ENCODE peak calls at places on chromosomes 3 and 15, in seven cellular contexts. N is A549, O is body of pancreas, T is GM23338, G is fibroblast of lung, Y is heart right ventricle, R is WERI-Rb-1. F is an unnamed sample.

GRCh38 chr15:73899197-73900128 is 26.1 kb downstream of the TBC1D21 start:
- DNase-seq in O (no peak), Y (no peak), N (no peak), T (peak; percentile 54), R (peak; percentile 78), G (no peak), F (no peak)

GRCh38 chr3:140459462-140459861 is 218.4 kb upstream of the TRIM42 start:
- DNase-seq in O (no peak), R (no peak), T (no peak), Y (no peak), G (no peak), N (no peak), F (no peak)

GRCh38 chr3:47781326-47781684 is 388 bp downstream of the SMARCC1 start:
- DNase-seq in T (peak; percentile 70), G (no peak), Y (peak; percentile 69), N (peak; percentile 21), R (peak; percentile 68), O (peak; percentile 70), F (no peak)

GRCh38 chr15:52749250-52749649 is 40.9 kb downstream of the ONECUT1 start:
- DNase-seq in Y (no peak), R (no peak), O (no peak), N (no peak), T (peak; percentile 29), G (no peak), F (no peak)

GRCh38 chr15:74995779-74996765 is 709 bp downstream of the SCAMP5 start:
- DNase-seq in N (no peak), O (peak; percentile 81), R (peak; percentile 78), T (peak; percentile 74), G (no peak), Y (no peak), F (no peak)

GRCh38 chr15:31934821-31935220 is 95.5 kb upstream of the CHRNA7 start:
- DNase-seq in R (no peak), N (no peak), G (no peak), O (no peak), Y (no peak), T (no peak), F (no peak)

GRCh38 chr3:170773682-170774081 is 96.3 kb downstream of the RPL22L1 start:
- DNase-seq in Y (no peak), O (no peak), N (no peak), R (no peak), T (peak; percentile 5), G (no peak), F (no peak)

GRCh38 chr15:70617076-70617910 is 146.1 kb downstream of the UACA start:
- DNase-seq in O (no peak), Y (no peak), G (no peak), N (no peak), R (no peak), T (no peak), F (no peak)

GRCh38 chr15:74815121-74815933 is 2.7 kb downstream of the LMAN1L start:
- DNase-seq in O (peak; percentile 78), R (no peak), N (no peak), T (no peak), G (no peak), Y (peak; percentile 74), F (no peak)

GRCh38 chr3:31274406-31275024 is 258.2 kb upstream of the STT3B start:
- DNase-seq in T (no peak), N (no peak), R (no peak), G (no peak), O (no peak), Y (no peak), F (no peak)
- H3K27ac ChIP-seq in T (no peak overlapping the region), N (peak overlapping the region; percentile 63), R (no peak overlapping the region), G (no peak overlapping the region), O (peak overlapping the region; percentile 65), Y (no peak overlapping the region), F (peak overlapping the region; percentile 58)

GRCh38 chr15:92393287-92393993 is at the start of gene ST8SIA2:
- DNase-seq in N (no peak), O (no peak), G (peak; percentile 3), T (peak; percentile 87), Y (peak; percentile 40), R (peak; percentile 80), F (no peak)

GRCh38 chr15:92393994-92394326 is 279 bp downstream of the ST8SIA2 start:
- DNase-seq in N (no peak), G (no peak), Y (no peak), O (no peak), R (no peak), T (peak; percentile 64), F (no peak)

GRCh38 chr15:92392966-92393286 is 755 bp upstream of the ST8SIA2 start:
- DNase-seq in O (no peak), R (no peak), N (no peak), G (no peak), T (peak; percentile 33), Y (no peak), F (no peak)

GRCh38 chr15:92392462-92392861 is 1.2 kb upstream of the ST8SIA2 start:
- DNase-seq in Y (no peak), R (no peak), O (no peak), T (peak; percentile 73), N (no peak), G (no peak), F (no peak)

GRCh38 chr15:92391640-92392039 is 2.0 kb upstream of the ST8SIA2 start:
- DNase-seq in R (peak; percentile 71), N (peak; percentile 74), Y (no peak), T (peak; percentile 76), G (peak; percentile 20), O (peak; percentile 12), F (no peak)
- H3K27ac ChIP-seq in R (no peak overlapping the region), N (no peak overlapping the region), Y (no peak overlapping the region), T (no peak overlapping the region), G (no peak overlapping the region), O (no peak overlapping the region), F (no peak overlapping the region)

GRCh38 chr15:57236561-57237281 is 139.6 kb upstream of the CGNL1 start:
- DNase-seq in G (no peak), T (no peak), O (no peak), N (no peak), R (no peak), Y (no peak), F (no peak)

GRCh38 chr15:57235865-57236264 is 140.4 kb upstream of the CGNL1 start:
- DNase-seq in G (peak; percentile 88), T (peak; percentile 67), N (no peak), R (no peak), Y (no peak), O (no peak), F (no peak)

GRCh38 chr15:57237282-57237642 is 139.0 kb upstream of the CGNL1 start:
- DNase-seq in G (no peak), N (no peak), Y (no peak), O (no peak), R (no peak), T (peak; percentile 66), F (no peak)

GRCh38 chr15:57234156-57234555 is 142.1 kb upstream of the CGNL1 start:
- DNase-seq in Y (no peak), O (no peak), G (no peak), N (no peak), R (no peak), T (no peak), F (no peak)

DNA sequence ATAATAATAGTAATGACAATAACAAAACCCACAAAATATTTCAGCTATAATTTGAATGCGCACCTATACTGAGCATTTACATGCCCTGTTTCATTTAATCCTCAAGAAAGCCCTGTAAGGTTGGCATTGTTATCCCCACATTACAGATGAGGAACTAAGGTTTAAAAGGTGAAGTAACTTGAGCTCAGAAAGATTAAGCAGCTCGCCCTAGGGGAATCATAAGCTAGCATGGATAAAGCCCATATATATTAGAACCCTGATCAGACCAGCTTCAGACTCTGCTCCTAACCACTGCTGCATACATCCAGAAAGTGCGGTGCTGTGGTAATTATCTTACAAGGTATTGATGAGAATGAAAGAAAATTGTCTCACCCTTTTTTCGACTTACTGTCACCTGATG is 141.1 kb upstream of the CGNL1 start:
- DNase-seq in T (no peak), R (no peak), G (no peak), Y (no peak), N (no peak), O (no peak), F (no peak)
- H3K27ac ChIP-seq in T (peak overlapping the region; percentile 1), R (no peak overlapping the region), G (peak overlapping the region; percentile 53), Y (no peak overlapping the region), N (no peak overlapping the region), O (no peak overlapping the region), F (no peak overlapping the region)

DNA sequence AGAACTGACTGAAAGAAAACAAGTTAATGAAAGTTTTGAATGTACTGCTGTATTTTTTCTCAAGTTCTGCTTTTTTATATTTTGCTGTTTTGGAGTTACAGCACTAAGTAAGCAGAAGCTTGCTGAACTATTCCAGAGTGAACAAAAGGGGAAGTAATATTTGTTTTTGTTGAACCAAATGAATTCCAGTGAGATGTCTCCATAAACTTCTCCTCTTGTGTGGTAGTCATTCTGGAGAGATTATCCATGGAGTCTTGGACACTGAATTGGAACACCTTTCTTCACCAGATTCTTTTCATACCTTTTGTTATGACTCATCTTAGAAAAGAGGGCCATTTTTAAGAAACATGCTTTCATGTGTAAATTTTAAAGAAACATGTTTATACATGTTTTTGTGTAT is 8.8 kb downstream of the ANKUB1 start:
- DNase-seq in G (peak; percentile 17), O (no peak), N (peak; percentile 31), R (no peak), Y (no peak), T (no peak), F (no peak)
- H3K27ac ChIP-seq in G (no peak overlapping the region), O (no peak overlapping the region), N (peak overlapping the region; percentile 22), R (no peak overlapping the region), Y (no peak overlapping the region), T (no peak overlapping the region), F (peak overlapping the region; percentile 71)

GRCh38 chr15:57152133-57152532 is 224.2 kb upstream of the CGNL1 start:
- DNase-seq in R (no peak), N (no peak), O (no peak), T (no peak), G (no peak), Y (no peak), F (no peak)
- H3K27ac ChIP-seq in R (no peak overlapping the region), N (no peak overlapping the region), O (no peak overlapping the region), T (no peak overlapping the region), G (no peak overlapping the region), Y (no peak overlapping the region), F (no peak overlapping the region)

DNA sequence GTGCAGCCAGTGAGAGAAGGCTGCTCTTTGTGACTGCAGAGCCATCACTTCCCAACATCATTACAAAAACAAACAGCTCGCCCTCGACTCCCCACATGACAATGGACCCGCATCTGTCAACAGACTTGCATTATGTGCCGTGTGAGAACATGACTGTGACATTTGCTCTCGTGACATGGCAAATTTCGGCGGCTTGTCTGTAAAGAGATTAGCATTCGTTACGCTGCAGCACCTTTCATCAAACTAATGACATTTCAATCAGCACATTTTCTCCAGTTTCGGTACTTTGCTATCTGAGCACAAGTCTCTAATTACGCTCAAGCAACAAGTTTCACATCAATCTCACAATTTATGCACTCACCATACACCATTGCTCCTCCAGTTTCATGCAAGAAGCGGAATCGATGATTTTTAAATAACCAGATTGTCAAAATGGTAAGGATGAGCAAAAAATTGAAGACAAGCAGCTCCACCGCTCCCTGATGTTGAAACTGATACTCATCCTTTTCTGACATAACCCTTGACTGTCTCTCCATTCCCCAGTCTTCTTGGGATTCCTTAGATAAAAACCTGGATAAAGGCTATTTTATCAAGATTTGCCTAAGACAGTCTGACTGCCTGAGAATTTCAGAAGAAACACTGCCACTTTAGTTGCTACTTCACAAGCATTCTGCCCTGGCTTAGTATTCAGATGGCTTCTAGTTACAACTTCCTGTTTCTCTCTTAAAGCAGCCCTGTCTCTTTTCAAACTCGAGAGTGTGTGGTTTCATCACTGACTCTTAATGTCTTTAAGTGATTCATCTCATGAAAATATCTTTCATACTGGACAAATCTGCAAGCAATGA is at the start of gene SLC9A9:
- DNase-seq in R (no peak), N (peak; percentile 4), Y (peak; percentile 10), O (peak; percentile 9), T (peak; percentile 54), G (peak; percentile 85), F (no peak)
- H3K27ac ChIP-seq in R (no peak within 1 kb of the TSS), N (peak within 1 kb of the TSS; percentile 4), Y (no peak within 1 kb of the TSS), O (no peak within 1 kb of the TSS), T (peak within 1 kb of the TSS; percentile 24), G (peak within 1 kb of the TSS; percentile 63), F (peak within 1 kb of the TSS; percentile 39)

F was measured in epithelial cell of prostate.